ENCODE peak calls at places on chromosome X, in five cellular contexts. N is cardiac muscle cell, J is sigmoid colon, U is AG10803, A is Right ventricle myocardium superior. X is an unnamed sample.
A peak's percentile ranks its signal among the peaks of the same experiment; 100 is the strongest.

GRCh38 chrX:119468930-119469635 is 839 bp downstream of the SLC25A5 start:
- DNase-seq in N (peak; percentile 89), U (peak; percentile 72), A (peak; percentile 93), J (peak; percentile 93), X (peak; percentile 97)

GRCh38 chrX:17081969-17082368 is 135.5 kb downstream of the REPS2 start:
- DNase-seq in N (no peak), A (no peak), U (peak; percentile 16), J (no peak), X (no peak)

GRCh38 chrX:31058284-31058683 is 13.6 kb downstream of the FTHL17 start:
- DNase-seq in U (no peak), N (no peak), A (no peak), J (no peak), X (no peak)

GRCh38 chrX:94936722-94937121 is 1262.7 kb downstream of the FAM133A start:
- DNase-seq in J (no peak), N (no peak), U (no peak), A (no peak), X (no peak)

GRCh38 chrX:45758319-45758718 is 557.6 kb upstream of the DIPK2B start:
- DNase-seq in A (no peak), U (peak; percentile 91), N (no peak), J (no peak), X (no peak)

GRCh38 chrX:24900234-24900633 is 115.5 kb downstream of the ARX start:
- DNase-seq in J (no peak), A (no peak), N (no peak), U (no peak), X (no peak)

GRCh38 chrX:43969504-43970501 is 3.4 kb downstream of the NDP start:
- DNase-seq in J (no peak), U (peak; percentile 14), N (no peak), A (no peak), X (no peak)

GRCh38 chrX:54808109-54808604 is 612 bp downstream of the MAGED2 start:
- DNase-seq in N (peak; percentile 86), J (peak; percentile 86), U (peak; percentile 28), A (peak; percentile 84), X (peak; percentile 89)

GRCh38 chrX:133265331-133265730 is 47.2 kb upstream of the TFDP3 start:
- DNase-seq in J (no peak), N (peak; percentile 76), A (no peak), U (no peak), X (no peak)

GRCh38 chrX:119488749-119489148 is 20.5 kb downstream of the SLC25A5 start:
- DNase-seq in U (peak; percentile 53), J (peak; percentile 66), N (peak; percentile 50), A (no peak), X (no peak)